ENCODE peak calls at places on chromosome 3, in six cellular contexts. N is nucleus accumbens; T is smooth muscle cell of the brain vasculature; G is caudate nucleus; P is CD8-positive, alpha-beta memory T cell; Q is iris pigment epithelial cell. Z is an unnamed sample.

GRCh38 chr3:4977001-4977888 is 2.0 kb upstream of the BHLHE40 start:
- DNase-seq in N (peak), T (peak), G (no peak), P (peak), Q (peak), Z (peak)

GRCh38 chr3:122996038-122996580 is 31.5 kb downstream of the SEMA5B start:
- DNase-seq in N (peak), T (no peak), G (peak), P (no peak), Q (no peak), Z (no peak)

GRCh38 chr3:151686257-151686656 is 47.5 kb upstream of the AADACL2 start:
- DNase-seq in N (no peak), T (no peak), G (no peak), P (no peak), Q (no peak), Z (no peak)

GRCh38 chr3:196143708-196144382 is 62.0 kb upstream of the TFRC start:
- DNase-seq in N (no peak), T (no peak), G (no peak), P (no peak), Q (no peak), Z (no peak)

GRCh38 chr3:12557472-12558105 is 702 bp downstream of the MKRN2 start:
- DNase-seq in N (no peak), T (no peak), G (no peak), P (no peak), Q (peak), Z (peak)

GRCh38 chr3:37144806-37145205 is 29.6 kb downstream of the LRRFIP2 start:
- DNase-seq in N (no peak), T (no peak), G (no peak), P (no peak), Q (no peak), Z (no peak)

GRCh38 chr3:28915711-28916481 is 365.0 kb upstream of the RBMS3 start:
- DNase-seq in N (no peak), T (no peak), G (peak), P (no peak), Q (peak), Z (no peak)

GRCh38 chr3:134682196-134682880 is 31.5 kb upstream of the KY start:
- DNase-seq in N (no peak), T (no peak), G (no peak), P (no peak), Q (no peak), Z (no peak)

GRCh38 chr3:51384145-51384729 is 854 bp upstream of the MANF start:
- DNase-seq in N (no peak), T (no peak), G (peak), P (no peak), Q (no peak), Z (peak)

GRCh38 chr3:129913618-129914017 is 20.1 kb upstream of the TMCC1 start:
- DNase-seq in N (no peak), T (no peak), G (no peak), P (no peak), Q (no peak), Z (no peak)

GRCh38 chr3:45082139-45082538 is 56.0 kb downstream of the CLEC3B start:
- DNase-seq in N (no peak), T (peak), G (no peak), P (no peak), Q (peak), Z (no peak)

GRCh38 chr3:46847744-46848143 is 15.5 kb downstream of the MYL3 start:
- DNase-seq in N (no peak), T (no peak), G (no peak), P (no peak), Q (no peak), Z (no peak)

GRCh38 chr3:13122101-13123055 is 49.1 kb upstream of the IQSEC1 start:
- DNase-seq in N (no peak), T (no peak), G (no peak), P (no peak), Q (no peak), Z (no peak)

GRCh38 chr3:120852412-120852811 is 55.6 kb upstream of the STXBP5L start:
- DNase-seq in N (no peak), T (no peak), G (no peak), P (no peak), Q (no peak), Z (no peak)

GRCh38 chr3:48623851-48624547 is 2.4 kb upstream of the TMEM89 start:
- DNase-seq in N (no peak), T (no peak), G (no peak), P (no peak), Q (no peak), Z (no peak)

Z was measured in LoVo.